ENCODE peak calls at places on chromosomes 4 and X, in eight cellular contexts. One of them, this sample, is unnamed.

GRCh38 chr4:38360201-38360600 is 303.8 kb upstream of the KLF3 start:
- DNase-seq in WERI-Rb-1: no peak
- DNase-seq in HepG2: no peak
- DNase-seq in breast epithelium: no peak
- DNase-seq in AG10803: peak
- DNase-seq in HFF-Myc: no peak
- DNase-seq in IMR-90: no peak
- DNase-seq in esophagus muscularis mucosa: no peak
- DNase-seq in this sample: no peak

GRCh38 chrX:68249904-68250303 is 183.4 kb downstream of the OPHN1 start:
- DNase-seq in IMR-90: no peak
- DNase-seq in breast epithelium: no peak
- DNase-seq in WERI-Rb-1: no peak
- DNase-seq in AG10803: no peak
- DNase-seq in HepG2: no peak
- DNase-seq in esophagus muscularis mucosa: no peak
- DNase-seq in HFF-Myc: no peak
- DNase-seq in this sample: no peak

GRCh38 chrX:24479924-24480722 is 15.0 kb downstream of the PDK3 start:
- DNase-seq in esophagus muscularis mucosa: no peak
- DNase-seq in HepG2: no peak
- DNase-seq in HFF-Myc: no peak
- DNase-seq in AG10803: no peak
- DNase-seq in IMR-90: peak
- DNase-seq in WERI-Rb-1: no peak
- DNase-seq in breast epithelium: peak
- DNase-seq in this sample: peak

GRCh38 chr4:185096032-185096653 is 46.9 kb upstream of the SLC25A4 start:
- DNase-seq in WERI-Rb-1: peak
- DNase-seq in HFF-Myc: no peak
- DNase-seq in breast epithelium: no peak
- DNase-seq in HepG2: peak
- DNase-seq in esophagus muscularis mucosa: no peak
- DNase-seq in IMR-90: peak
- DNase-seq in AG10803: peak
- DNase-seq in this sample: peak

GRCh38 chrX:85243761-85244410 is at the start of the genes SATL1 and ZNF711:
- DNase-seq in HFF-Myc: no peak
- DNase-seq in HepG2: peak
- DNase-seq in IMR-90: peak
- DNase-seq in esophagus muscularis mucosa: no peak
- DNase-seq in WERI-Rb-1: peak
- DNase-seq in breast epithelium: peak
- DNase-seq in AG10803: peak
- DNase-seq in this sample: peak

GRCh38 chrX:115584715-115585114 is 23.7 kb downstream of the PLS3 start:
- DNase-seq in HFF-Myc: no peak
- DNase-seq in esophagus muscularis mucosa: no peak
- DNase-seq in HepG2: no peak
- DNase-seq in breast epithelium: no peak
- DNase-seq in WERI-Rb-1: no peak
- DNase-seq in IMR-90: peak
- DNase-seq in AG10803: peak
- DNase-seq in this sample: peak

GRCh38 chrX:4484266-4484665 is 770.8 kb upstream of the PRKX start:
- DNase-seq in breast epithelium: no peak
- DNase-seq in HFF-Myc: no peak
- DNase-seq in IMR-90: no peak
- DNase-seq in AG10803: no peak
- DNase-seq in WERI-Rb-1: no peak
- DNase-seq in HepG2: no peak
- DNase-seq in esophagus muscularis mucosa: no peak
- DNase-seq in this sample: no peak

GRCh38 chrX:47158781-47159180 is 13.8 kb downstream of the RBM10 start:
- DNase-seq in WERI-Rb-1: no peak
- DNase-seq in esophagus muscularis mucosa: no peak
- DNase-seq in IMR-90: no peak
- DNase-seq in HFF-Myc: no peak
- DNase-seq in HepG2: no peak
- DNase-seq in breast epithelium: no peak
- DNase-seq in AG10803: no peak
- DNase-seq in this sample: no peak

GRCh38 chrX:69031971-69032391 is 133.3 kb downstream of the PJA1 start:
- DNase-seq in HFF-Myc: no peak
- DNase-seq in HepG2: no peak
- DNase-seq in WERI-Rb-1: no peak
- DNase-seq in AG10803: no peak
- DNase-seq in breast epithelium: no peak
- DNase-seq in IMR-90: peak
- DNase-seq in esophagus muscularis mucosa: peak
- DNase-seq in this sample: no peak

GRCh38 chr4:169070071-169070894 is 60.2 kb upstream of the CBR4 start:
- DNase-seq in AG10803: peak
- DNase-seq in WERI-Rb-1: no peak
- DNase-seq in breast epithelium: peak
- DNase-seq in IMR-90: peak
- DNase-seq in HFF-Myc: peak
- DNase-seq in esophagus muscularis mucosa: no peak
- DNase-seq in HepG2: peak
- DNase-seq in this sample: no peak

GRCh38 chr4:139736257-139736626 is 70.6 kb downstream of the MGST2 start:
- DNase-seq in esophagus muscularis mucosa: no peak
- DNase-seq in HFF-Myc: no peak
- DNase-seq in WERI-Rb-1: no peak
- DNase-seq in IMR-90: no peak
- DNase-seq in AG10803: no peak
- DNase-seq in HepG2: no peak
- DNase-seq in breast epithelium: no peak
- DNase-seq in this sample: peak

GRCh38 chrX:139881130-139881529 is 51.7 kb downstream of the ATP11C start:
- DNase-seq in HFF-Myc: no peak
- DNase-seq in breast epithelium: no peak
- DNase-seq in AG10803: peak
- DNase-seq in IMR-90: peak
- DNase-seq in WERI-Rb-1: no peak
- DNase-seq in HepG2: no peak
- DNase-seq in esophagus muscularis mucosa: no peak
- DNase-seq in this sample: no peak

GRCh38 chrX:32562261-32562660 is 649.1 kb downstream of the DMD start:
- DNase-seq in IMR-90: no peak
- DNase-seq in breast epithelium: no peak
- DNase-seq in HFF-Myc: no peak
- DNase-seq in AG10803: no peak
- DNase-seq in WERI-Rb-1: no peak
- DNase-seq in esophagus muscularis mucosa: no peak
- DNase-seq in HepG2: no peak
- DNase-seq in this sample: no peak

GRCh38 chrX:39982927-39983326 is 114.8 kb downstream of the BCOR start:
- DNase-seq in IMR-90: no peak
- DNase-seq in HepG2: no peak
- DNase-seq in AG10803: no peak
- DNase-seq in WERI-Rb-1: no peak
- DNase-seq in breast epithelium: no peak
- DNase-seq in HFF-Myc: no peak
- DNase-seq in esophagus muscularis mucosa: no peak
- DNase-seq in this sample: no peak

GRCh38 chr4:159508917-159509500 is 406.1 kb downstream of the RAPGEF2 start:
- DNase-seq in WERI-Rb-1: no peak
- DNase-seq in IMR-90: no peak
- DNase-seq in AG10803: no peak
- DNase-seq in HFF-Myc: no peak
- DNase-seq in breast epithelium: no peak
- DNase-seq in HepG2: no peak
- DNase-seq in esophagus muscularis mucosa: no peak
- DNase-seq in this sample: no peak

GRCh38 chr4:85613901-85614300 is 139.0 kb downstream of the ARHGAP24 start:
- DNase-seq in esophagus muscularis mucosa: no peak
- DNase-seq in IMR-90: no peak
- DNase-seq in WERI-Rb-1: no peak
- DNase-seq in HepG2: no peak
- DNase-seq in HFF-Myc: no peak
- DNase-seq in breast epithelium: no peak
- DNase-seq in AG10803: no peak
- DNase-seq in this sample: no peak

GRCh38 chr4:109864134-109864533 is 16.2 kb downstream of the LRIT3 start:
- DNase-seq in esophagus muscularis mucosa: no peak
- DNase-seq in WERI-Rb-1: no peak
- DNase-seq in breast epithelium: no peak
- DNase-seq in IMR-90: no peak
- DNase-seq in AG10803: no peak
- DNase-seq in HepG2: no peak
- DNase-seq in HFF-Myc: no peak
- DNase-seq in this sample: no peak

GRCh38 chr4:164288578-164288977 is 465.4 kb upstream of the SMIM31 start:
- DNase-seq in HFF-Myc: no peak
- DNase-seq in IMR-90: no peak
- DNase-seq in breast epithelium: no peak
- DNase-seq in HepG2: no peak
- DNase-seq in esophagus muscularis mucosa: no peak
- DNase-seq in AG10803: no peak
- DNase-seq in WERI-Rb-1: no peak
- DNase-seq in this sample: no peak

GRCh38 chr4:168822481-168822880 is 187.6 kb downstream of the CBR4 start:
- DNase-seq in AG10803: no peak
- DNase-seq in breast epithelium: no peak
- DNase-seq in esophagus muscularis mucosa: no peak
- DNase-seq in HepG2: no peak
- DNase-seq in HFF-Myc: no peak
- DNase-seq in IMR-90: no peak
- DNase-seq in WERI-Rb-1: no peak
- DNase-seq in this sample: no peak

GRCh38 chrX:38860106-38861013 is 59.1 kb downstream of the MID1IP1 start:
- DNase-seq in HepG2: no peak
- DNase-seq in esophagus muscularis mucosa: no peak
- DNase-seq in WERI-Rb-1: no peak
- DNase-seq in AG10803: no peak
- DNase-seq in HFF-Myc: no peak
- DNase-seq in IMR-90: no peak
- DNase-seq in breast epithelium: no peak
- DNase-seq in this sample: peak

DNA sequence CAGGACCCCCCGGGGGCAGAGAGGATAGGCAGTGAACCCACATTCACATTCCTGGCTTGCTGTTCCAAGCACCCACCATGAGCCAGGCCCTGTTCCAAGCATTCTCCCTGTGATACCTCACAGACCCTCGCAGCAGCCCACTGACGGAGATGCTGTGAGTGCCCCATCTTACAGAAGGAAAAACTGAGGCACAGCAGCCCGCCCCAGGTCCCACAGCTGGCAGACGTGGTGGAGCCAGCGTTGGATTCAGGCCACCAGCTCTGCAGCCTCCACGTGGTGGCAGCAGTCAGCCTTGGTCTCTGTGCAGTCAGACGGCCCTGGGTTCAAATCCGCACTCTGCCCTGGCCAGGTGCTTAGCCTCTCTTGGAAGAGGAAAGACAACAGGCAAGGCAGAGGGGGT is 16.8 kb downstream of the MAN2B2 start:
- DNase-seq in HepG2: no peak
- DNase-seq in esophagus muscularis mucosa: no peak
- DNase-seq in breast epithelium: no peak
- DNase-seq in HFF-Myc: no peak
- DNase-seq in IMR-90: no peak
- DNase-seq in AG10803: no peak
- DNase-seq in WERI-Rb-1: no peak
- DNase-seq in this sample: no peak
- TF ChIP-seq CTCF in HepG2: peak
- TF ChIP-seq CTCF in esophagus muscularis mucosa: no peak
- TF ChIP-seq CTCF in breast epithelium: no peak
- TF ChIP-seq CTCF in HFF-Myc: peak
- TF ChIP-seq CTCF in IMR-90: no peak
- TF ChIP-seq CTCF in AG10803: no peak
- TF ChIP-seq CTCF in WERI-Rb-1: peak
- TF ChIP-seq CTCF in this sample: no peak

GRCh38 chr4:13483142-13484044 is 747 bp downstream of the RAB28 start:
- DNase-seq in WERI-Rb-1: peak
- DNase-seq in IMR-90: peak
- DNase-seq in breast epithelium: peak
- DNase-seq in HepG2: peak
- DNase-seq in AG10803: peak
- DNase-seq in HFF-Myc: peak
- DNase-seq in esophagus muscularis mucosa: peak
- DNase-seq in this sample: no peak
- TF ChIP-seq CTCF in WERI-Rb-1: no peak
- TF ChIP-seq CTCF in IMR-90: no peak
- TF ChIP-seq CTCF in breast epithelium: no peak
- TF ChIP-seq CTCF in HepG2: no peak
- TF ChIP-seq CTCF in AG10803: no peak
- TF ChIP-seq CTCF in HFF-Myc: no peak
- TF ChIP-seq CTCF in esophagus muscularis mucosa: no peak
- TF ChIP-seq CTCF in this sample: no peak

GRCh38 chr4:100796333-100796732 is 278.5 kb upstream of the EMCN start:
- DNase-seq in AG10803: no peak
- DNase-seq in esophagus muscularis mucosa: no peak
- DNase-seq in HepG2: no peak
- DNase-seq in HFF-Myc: no peak
- DNase-seq in WERI-Rb-1: no peak
- DNase-seq in IMR-90: no peak
- DNase-seq in breast epithelium: no peak
- DNase-seq in this sample: no peak
- TF ChIP-seq CTCF in AG10803: no peak
- TF ChIP-seq CTCF in esophagus muscularis mucosa: no peak
- TF ChIP-seq CTCF in HepG2: no peak
- TF ChIP-seq CTCF in HFF-Myc: no peak
- TF ChIP-seq CTCF in WERI-Rb-1: no peak
- TF ChIP-seq CTCF in IMR-90: no peak
- TF ChIP-seq CTCF in breast epithelium: no peak
- TF ChIP-seq CTCF in this sample: no peak

GRCh38 chrX:30488092-30488491 is 89.5 kb downstream of the TASL start:
- DNase-seq in AG10803: peak
- DNase-seq in IMR-90: peak
- DNase-seq in WERI-Rb-1: no peak
- DNase-seq in HFF-Myc: no peak
- DNase-seq in HepG2: no peak
- DNase-seq in breast epithelium: no peak
- DNase-seq in esophagus muscularis mucosa: no peak
- DNase-seq in this sample: no peak
- TF ChIP-seq CTCF in AG10803: peak
- TF ChIP-seq CTCF in IMR-90: peak
- TF ChIP-seq CTCF in WERI-Rb-1: no peak
- TF ChIP-seq CTCF in HFF-Myc: no peak
- TF ChIP-seq CTCF in HepG2: peak
- TF ChIP-seq CTCF in breast epithelium: no peak
- TF ChIP-seq CTCF in esophagus muscularis mucosa: no peak
- TF ChIP-seq CTCF in this sample: no peak

GRCh38 chr4:124486423-124486822 is 226.1 kb downstream of the ANKRD50 start:
- DNase-seq in HFF-Myc: no peak
- DNase-seq in WERI-Rb-1: no peak
- DNase-seq in IMR-90: no peak
- DNase-seq in AG10803: no peak
- DNase-seq in HepG2: peak
- DNase-seq in breast epithelium: no peak
- DNase-seq in esophagus muscularis mucosa: no peak
- DNase-seq in this sample: no peak
- TF ChIP-seq CTCF in HFF-Myc: no peak
- TF ChIP-seq CTCF in WERI-Rb-1: no peak
- TF ChIP-seq CTCF in IMR-90: no peak
- TF ChIP-seq CTCF in AG10803: no peak
- TF ChIP-seq CTCF in HepG2: peak
- TF ChIP-seq CTCF in breast epithelium: no peak
- TF ChIP-seq CTCF in esophagus muscularis mucosa: no peak
- TF ChIP-seq CTCF in this sample: no peak

This sample was measured in activated CD8-positive, alpha-beta T cell treated with anti-CD3 and anti-CD28 coated beads for 36 hours.